ENCODE peak calls at places on chromosomes 13 and 19, in seven cellular contexts. U, K, C, I, T, H and O are unnamed samples.

GRCh38 chr13:40786568-40786996 is 2.8 kb upstream of the SLC25A15 start:
- DNase-seq in I (peak; percentile 9), H (no peak), U (no peak), C (no peak), T (peak; percentile 8), K (peak; percentile 90), O (no peak)

GRCh38 chr19:12828494-12828893 is 5.9 kb downstream of the RTBDN start:
- DNase-seq in I (no peak), T (peak; percentile 89), U (no peak), C (no peak), K (peak; percentile 40), H (no peak), O (peak; percentile 62)

GRCh38 chr13:87671824-87672603 is 843 bp downstream of the SLITRK5 start:
- DNase-seq in H (peak; percentile 10), K (no peak), C (no peak), T (peak; percentile 53), U (no peak), I (no peak), O (no peak)

GRCh38 chr19:12838182-12838890 is at the start of gene MAST1:
- DNase-seq in I (no peak), K (no peak), U (no peak), T (peak; percentile 65), C (no peak), H (peak; percentile 40), O (peak; percentile 84)

GRCh38 chr13:43079392-43079931 is 56.1 kb downstream of the DNAJC15 start:
- DNase-seq in U (no peak), K (no peak), T (no peak), I (peak; percentile 67), H (no peak), C (no peak), O (no peak)

GRCh38 chr13:99626461-99627082 is 125.3 kb downstream of the TM9SF2 start:
- DNase-seq in C (no peak), K (no peak), U (no peak), T (no peak), I (no peak), H (no peak), O (no peak)

GRCh38 chr13:111006508-111007031 is 91.7 kb upstream of the ANKRD10 start:
- DNase-seq in C (peak; percentile 80), H (peak; percentile 76), K (no peak), T (no peak), I (peak; percentile 77), U (peak; percentile 88), O (peak; percentile 69)

GRCh38 chr13:23950736-23951510 is 53.6 kb upstream of the C1QTNF9B start:
- DNase-seq in I (no peak), U (no peak), C (no peak), T (no peak), H (no peak), K (no peak), O (no peak)

GRCh38 chr19:17548145-17548544 is 7.3 kb upstream of the COLGALT1 start:
- DNase-seq in U (no peak), H (no peak), I (no peak), T (no peak), C (no peak), K (no peak), O (no peak)

GRCh38 chr19:50723069-50723468 is at the start of gene CLEC11A:
- DNase-seq in I (no peak), K (no peak), U (peak; percentile 75), T (no peak), H (no peak), C (peak; percentile 72), O (peak; percentile 23)

GRCh38 chr13:47696677-47697076 is 304.4 kb downstream of the SUCLA2 start:
- DNase-seq in C (no peak), H (no peak), T (peak; percentile 29), U (no peak), K (no peak), I (no peak), O (no peak)

GRCh38 chr19:12840091-12841079 is 2.1 kb downstream of the MAST1 start:
- DNase-seq in U (no peak), I (peak; percentile 36), C (no peak), H (peak; percentile 77), T (peak; percentile 98), K (no peak), O (peak; percentile 66)

GRCh38 chr13:37049810-37050209 is 9.7 kb downstream of the SUPT20H start:
- DNase-seq in U (no peak), K (no peak), C (no peak), T (no peak), H (no peak), I (no peak), O (no peak)
- TF ChIP-seq CTCF in U (no peak), K (no peak), C (no peak), T (peak; percentile 60), H (no peak), I (no peak), O (no peak)

DNA sequence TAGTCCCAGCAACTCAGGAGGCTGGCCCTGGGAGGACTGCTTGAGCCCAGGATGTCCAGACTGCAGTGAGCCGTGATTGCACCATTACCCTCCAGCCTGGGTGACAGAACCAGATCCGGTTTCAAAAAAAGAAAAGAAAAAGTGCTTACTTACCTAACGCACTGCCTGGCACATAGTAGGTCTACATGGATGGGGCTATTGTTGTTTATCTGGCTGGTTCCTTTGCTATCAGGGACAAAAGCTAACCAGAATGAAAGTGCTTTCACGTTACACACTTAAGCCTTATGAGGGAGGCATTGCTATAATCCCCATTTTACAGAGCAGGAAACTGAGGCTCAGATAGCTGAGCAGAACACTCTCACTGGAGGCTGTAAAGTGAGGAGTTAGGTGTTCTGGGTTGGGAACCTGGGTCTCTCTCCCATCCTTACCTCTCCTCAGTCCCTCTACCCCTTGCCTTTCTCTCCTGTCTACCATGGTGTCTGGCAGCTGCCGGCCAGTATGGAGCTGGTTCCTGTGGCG is 2.8 kb downstream of the DNM2 start:
- DNase-seq in I (no peak), K (no peak), H (no peak), U (no peak), C (no peak), T (no peak), O (no peak)
- H3K4me1 ChIP-seq in I (peaks cover 13% of the 10 kb centered on the region), K (peaks cover 38% of the 10 kb centered on the region), H (peaks cover 43% of the 10 kb centered on the region), U (peaks cover 64% of the 10 kb centered on the region), C (peaks cover 12% of the 10 kb centered on the region), T (no peaks in the 10 kb centered on the region), O (peaks cover 15% of the 10 kb centered on the region)

DNA sequence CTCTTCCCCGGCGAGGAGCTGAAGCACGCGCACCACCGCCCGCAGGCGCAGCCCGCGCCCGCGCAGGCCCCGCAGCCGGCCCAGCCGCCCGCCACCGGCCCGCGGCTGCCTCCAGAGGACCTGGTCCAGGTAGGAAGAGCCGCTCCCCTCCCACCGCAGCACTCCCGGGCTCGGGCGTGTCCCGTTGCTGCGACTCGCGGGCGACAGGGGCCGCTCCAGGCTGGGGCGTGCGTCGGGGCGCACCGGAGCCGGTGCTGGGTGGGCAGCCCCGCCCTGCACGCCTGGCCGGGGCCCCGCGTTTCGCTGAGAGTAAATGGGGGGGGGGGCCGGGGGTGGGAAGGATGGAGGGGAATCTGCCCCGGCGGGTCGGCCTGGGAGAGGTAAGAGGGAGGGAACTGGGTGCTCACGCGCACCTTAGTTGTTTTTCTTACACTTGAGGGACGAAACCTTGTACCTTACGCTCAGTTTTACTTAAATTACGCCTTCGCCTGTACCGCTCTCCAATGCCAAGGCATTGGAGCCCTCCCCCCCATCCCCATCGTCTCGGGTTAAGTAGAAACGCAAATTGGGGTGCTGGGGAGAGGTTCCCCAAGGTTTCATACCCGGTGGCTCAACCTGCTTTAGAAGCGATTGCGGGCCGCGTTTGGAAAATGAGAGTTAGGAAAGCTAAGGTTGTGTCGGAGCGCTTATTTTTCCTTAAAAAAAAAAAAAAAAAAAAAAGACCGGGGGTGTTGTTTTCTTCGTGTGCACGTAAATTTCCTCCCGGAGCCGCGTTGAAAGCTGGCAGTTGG is 850 bp downstream of the KLF5 start:
- DNase-seq in I (peak; percentile 16), C (peak; percentile 18), H (peak; percentile 76), K (peak; percentile 52), U (peak; percentile 40), T (peak; percentile 72), O (peak; percentile 89)
- TF ChIP-seq CTCF in I (peak; percentile 6), C (no peak), H (no peak), K (peak; percentile 70), U (peak; percentile 12), T (peak; percentile 36), O (no peak)

GRCh38 chr19:40594251-40594650 is 6.9 kb upstream of the LTBP4 start:
- DNase-seq in T (no peak), C (no peak), U (no peak), K (no peak), I (no peak), H (no peak), O (no peak)
- H3K4me1 ChIP-seq in T (peaks cover 3% of the 10 kb centered on the region), C (peaks cover 6% of the 10 kb centered on the region), U (peaks cover 26% of the 10 kb centered on the region), K (peaks cover 13% of the 10 kb centered on the region), I (peaks cover 10% of the 10 kb centered on the region), H (peaks cover 24% of the 10 kb centered on the region), O (no peaks in the 10 kb centered on the region)

GRCh38 chr13:46386996-46387851 is at the start of gene RUBCNL:
- DNase-seq in C (no peak), T (peak; percentile 70), I (no peak), K (no peak), H (peak; percentile 33), U (peak; percentile 50), O (peak; percentile 32)

GRCh38 chr13:46388308-46388707 is 1.3 kb upstream of the RUBCNL start:
- DNase-seq in I (no peak), K (no peak), T (no peak), U (no peak), H (no peak), C (no peak), O (no peak)

GRCh38 chr13:46389985-46390384 is 2.9 kb upstream of the RUBCNL start:
- DNase-seq in H (peak; percentile 31), U (peak; percentile 29), T (no peak), I (no peak), C (no peak), K (peak; percentile 31), O (peak; percentile 33)

GRCh38 chr13:46389457-46389856 is 2.4 kb upstream of the RUBCNL start:
- DNase-seq in U (no peak), I (no peak), C (no peak), T (no peak), K (no peak), H (no peak), O (no peak)

GRCh38 chr13:46388846-46389245 is 1.8 kb upstream of the RUBCNL start:
- DNase-seq in U (no peak), T (no peak), K (no peak), C (no peak), H (no peak), I (no peak), O (no peak)
- TF ChIP-seq CTCF in U (no peak), T (no peak), K (no peak), C (no peak), H (no peak), I (no peak), O (no peak)